ENCODE peak calls at places on chromosomes 1 and 21, in five cellular contexts. C is naive thymus-derived CD4-positive, alpha-beta T cell; I is stomach; D is mammary epithelial cell; H is neural progenitor cell. Z is an unnamed sample. For H3K27me3, the result is how much of the 10 kb centered on the place peaks cover.

GRCh38 chr1:87334351-87335174 is 5.9 kb downstream of the LMO4 start:
- DNase-seq in C (no peak), I (no peak), D (peak), H (peak), Z (peak)

GRCh38 chr1:156816561-156817328 is at the start of gene SH2D2A:
- DNase-seq in C (peak), I (peak), D (peak), H (no peak), Z (peak)

GRCh38 chr1:234401658-234402057 is 28.4 kb downstream of the COA6 start:
- DNase-seq in C (peak), I (no peak), D (no peak), H (no peak), Z (no peak)

GRCh38 chr1:185595835-185596667 is 138.1 kb upstream of the HMCN1 start:
- DNase-seq in C (peak), I (peak), D (peak), H (peak), Z (peak)

GRCh38 chr21:25689226-25689625 is 45.5 kb downstream of the ATP5PF start:
- DNase-seq in C (no peak), I (no peak), D (no peak), H (no peak), Z (no peak)

GRCh38 chr1:236315092-236315491 is 33.3 kb upstream of the ERO1B start:
- DNase-seq in C (no peak), I (no peak), D (no peak), H (no peak), Z (no peak)

GRCh38 chr1:51956528-51957509 is 33.7 kb downstream of the RAB3B start:
- DNase-seq in C (no peak), I (no peak), D (peak), H (peak), Z (no peak)

GRCh38 chr1:25560788-25561187 is 17.4 kb downstream of the LDLRAP1 start:
- DNase-seq in C (no peak), I (no peak), D (no peak), H (no peak), Z (no peak)

GRCh38 chr1:116147972-116148371 is 36.8 kb downstream of the MAB21L3 start:
- DNase-seq in C (no peak), I (no peak), D (no peak), H (no peak), Z (no peak)

GRCh38 chr1:37795340-37796110 is 1.9 kb downstream of the MANEAL start:
- DNase-seq in C (peak), I (peak), D (peak), H (peak), Z (peak)

GRCh38 chr1:108691128-108691885 is 803 bp upstream of the PRPF38B start:
- DNase-seq in C (no peak), I (no peak), D (no peak), H (peak), Z (no peak)

GRCh38 chr1:151897861-151898468 is 11.3 kb downstream of the THEM4 start:
- DNase-seq in C (no peak), I (no peak), D (no peak), H (no peak), Z (no peak)

GRCh38 chr1:230878584-230878975 is 10.3 kb upstream of the C1orf198 start:
- DNase-seq in C (no peak), I (no peak), D (no peak), H (no peak), Z (no peak)

GRCh38 chr1:186722711-186723309 is 42.6 kb upstream of the PTGS2 start:
- DNase-seq in C (peak), I (no peak), D (peak), H (peak), Z (peak)

GRCh38 chr1:101124405-101124804 is 98.8 kb upstream of the DPH5 start:
- DNase-seq in C (no peak), I (no peak), D (peak), H (no peak), Z (no peak)

GRCh38 chr21:25080706-25081495 is 526.4 kb downstream of the MRPL39 start:
- DNase-seq in C (no peak), I (no peak), D (no peak), H (no peak), Z (no peak)

GRCh38 chr1:85445906-85446305 is 19.1 kb downstream of the DDAH1 start:
- DNase-seq in C (no peak), I (no peak), D (peak), H (no peak), Z (no peak)

GRCh38 chr1:232462200-232462599 is 167.7 kb downstream of the SIPA1L2 start:
- DNase-seq in C (no peak), I (no peak), D (peak), H (no peak), Z (no peak)

GRCh38 chr1:40936878-40937484 is 42.5 kb upstream of the CTPS1 start:
- DNase-seq in C (no peak), I (no peak), D (no peak), H (no peak), Z (no peak)

GRCh38 chr1:109739738-109740614 is 862 bp downstream of the GSTM3 start:
- DNase-seq in C (peak), I (peak), D (peak), H (peak), Z (peak)

GRCh38 chr1:57620589-57620988 is 196.7 kb upstream of the DAB1 start:
- DNase-seq in C (no peak), I (no peak), D (no peak), H (no peak), Z (no peak)

GRCh38 chr1:174982971-174983689 is 16.6 kb upstream of the CACYBP start:
- DNase-seq in C (peak), I (no peak), D (peak), H (peak), Z (peak)

GRCh38 chr1:204837440-204838084 is 33.1 kb upstream of the NFASC start:
- DNase-seq in C (peak), I (no peak), D (peak), H (peak), Z (peak)

GRCh38 chr1:182348916-182349747 is 42.5 kb downstream of the GLUL start:
- DNase-seq in C (no peak), I (no peak), D (no peak), H (no peak), Z (peak)

GRCh38 chr1:239997515-239998311 is 94.0 kb upstream of the FMN2 start:
- DNase-seq in C (no peak), I (no peak), D (no peak), H (peak), Z (no peak)
- H3K4me3 ChIP-seq in C (no peak), I (peak), D (no peak), H (peak), Z (no peak)

GRCh38 chr1:19473119-19473518 is 12.2 kb downstream of the CAPZB start:
- DNase-seq in C (no peak), I (no peak), D (no peak), H (no peak), Z (no peak)

GRCh38 chr1:19476440-19477190 is 8.7 kb downstream of the CAPZB start:
- DNase-seq in C (peak), I (no peak), D (no peak), H (no peak), Z (no peak)

GRCh38 chr1:19469004-19469403 is 16.3 kb downstream of the CAPZB start:
- DNase-seq in C (no peak), I (no peak), D (no peak), H (no peak), Z (no peak)

GRCh38 chr1:19468397-19468956 is 16.9 kb downstream of the CAPZB start:
- DNase-seq in C (peak), I (peak), D (no peak), H (no peak), Z (no peak)

DNA sequence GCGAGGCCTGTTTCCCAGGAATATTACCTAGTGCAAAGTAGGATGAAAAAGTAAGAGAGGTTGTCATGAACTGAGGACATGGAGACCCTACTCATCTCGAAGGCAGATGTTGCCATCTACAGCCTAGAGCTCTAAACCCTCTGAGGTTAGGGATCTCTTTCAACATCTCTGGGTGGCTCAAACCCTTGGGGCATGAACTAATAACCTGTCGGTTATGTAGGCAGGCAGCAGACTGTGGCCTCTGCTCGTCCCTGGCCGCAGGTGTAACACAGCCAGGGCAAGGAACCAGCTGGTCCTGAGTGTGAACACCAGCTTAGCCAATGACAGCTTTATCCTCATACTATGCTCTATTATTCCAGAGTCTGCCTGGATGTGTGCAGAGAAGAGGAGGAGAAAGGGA is 13.2 kb downstream of the CAPZB start:
- DNase-seq in C (no peak), I (no peak), D (no peak), H (no peak), Z (no peak)
- H3K27ac ChIP-seq in C (peak), I (peak), D (no peak), H (no peak), Z (no peak)

GRCh38 chr1:228004887-228005462 is 1.8 kb upstream of the WNT3A start:
- DNase-seq in C (no peak), I (peak), D (no peak), H (peak), Z (no peak)
- H3K27me3 ChIP-seq in C (under half), I (half or more), D (under half), H (half or more), Z (under half)

GRCh38 chr1:205917466-205918248 is 25.6 kb downstream of the SLC26A9 start:
- DNase-seq in C (no peak), I (no peak), D (no peak), H (no peak), Z (no peak)

GRCh38 chr1:205916541-205916940 is 26.7 kb downstream of the SLC26A9 start:
- DNase-seq in C (no peak), I (no peak), D (peak), H (no peak), Z (no peak)

GRCh38 chr1:205913451-205914204 is 29.6 kb downstream of the SLC26A9 start:
- DNase-seq in C (no peak), I (peak), D (no peak), H (no peak), Z (no peak)

GRCh38 chr1:205914730-205915129 is 28.5 kb downstream of the SLC26A9 start:
- DNase-seq in C (no peak), I (no peak), D (no peak), H (no peak), Z (no peak)

GRCh38 chr1:205915354-205915990 is 27.8 kb downstream of the SLC26A9 start:
- DNase-seq in C (no peak), I (no peak), D (no peak), H (no peak), Z (no peak)
- H3K4me3 ChIP-seq in C (no peak), I (no peak), D (no peak), H (no peak), Z (no peak)

GRCh38 chr1:113074237-113074636 is 1.2 kb downstream of the LRIG2 start:
- DNase-seq in C (no peak), I (no peak), D (peak), H (no peak), Z (no peak)

GRCh38 chr1:113072757-113073456 is at the start of gene LRIG2:
- DNase-seq in C (peak), I (peak), D (peak), H (peak), Z (peak)

GRCh38 chr1:113072141-113072756 is 749 bp upstream of the LRIG2 start:
- DNase-seq in C (no peak), I (no peak), D (no peak), H (no peak), Z (no peak)

DNA sequence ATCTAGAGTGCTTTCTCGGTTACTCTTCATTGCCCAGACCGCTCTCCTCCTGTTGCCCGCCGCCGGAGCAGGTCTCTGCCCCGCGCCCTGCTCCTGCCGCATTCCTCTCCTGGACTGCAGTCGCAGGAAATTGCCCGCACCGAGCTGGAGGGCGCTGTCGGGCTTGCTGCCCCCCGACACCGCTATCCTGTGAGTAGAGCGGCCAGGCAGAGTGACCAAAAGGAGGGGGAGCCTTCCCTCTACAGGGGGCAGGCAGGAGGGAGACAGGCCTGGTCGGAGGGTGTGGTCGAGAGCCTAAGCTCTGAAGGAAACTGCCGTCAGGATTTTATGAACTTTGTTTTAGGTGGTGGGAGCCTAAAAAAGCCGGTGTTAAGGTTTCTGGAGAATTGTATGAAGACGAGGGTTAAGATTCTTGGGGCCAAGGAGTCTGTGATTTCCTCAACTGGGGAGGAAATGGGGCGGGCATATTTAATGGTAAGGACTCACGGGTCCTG is 506 bp downstream of the LRIG2 start:
- DNase-seq in C (no peak), I (peak), D (no peak), H (peak), Z (no peak)
- H3K27ac ChIP-seq in C (peak), I (peak), D (peak), H (peak), Z (peak)

Z was measured in SJCRH30.